ENCODE peak calls at places on chromosomes 3 and 15, in eight cellular contexts. B, C, T, U, O, I, E and Y are unnamed samples.

GRCh38 chr3:187041362-187042061 is 97.8 kb downstream of the RPL39L start:
- DNase-seq in B (no peak), C (no peak), T (peak; percentile 37), U (peak; percentile 86), O (peak; percentile 52), I (no peak), E (peak; percentile 74), Y (peak; percentile 39)

GRCh38 chr15:76978522-76979330 is 16.2 kb upstream of the PSTPIP1 start:
- DNase-seq in B (no peak), C (no peak), T (no peak), U (no peak), O (no peak), I (no peak), E (no peak), Y (no peak)

GRCh38 chr3:182323126-182323727 is 470.1 kb upstream of the ATP11B start:
- DNase-seq in B (no peak), C (no peak), T (no peak), U (no peak), O (peak; percentile 45), I (peak; percentile 48), E (no peak), Y (no peak)

GRCh38 chr3:23950303-23950702 is 5.2 kb downstream of the NR1D2 start:
- DNase-seq in B (no peak), C (no peak), T (no peak), U (no peak), O (no peak), I (no peak), E (peak; percentile 7), Y (no peak)

GRCh38 chr3:72633534-72633933 is 214.7 kb downstream of the SHQ1 start:
- DNase-seq in B (no peak), C (no peak), T (no peak), U (no peak), O (peak; percentile 32), I (no peak), E (no peak), Y (no peak)

GRCh38 chr15:52559022-52559421 is 9.8 kb downstream of the ARPP19 start:
- DNase-seq in B (no peak), C (no peak), T (no peak), U (no peak), O (no peak), I (no peak), E (no peak), Y (no peak)

GRCh38 chr3:127611251-127611650 is 13.0 kb downstream of the MCM2 start:
- DNase-seq in B (no peak), C (no peak), T (no peak), U (no peak), O (no peak), I (no peak), E (no peak), Y (no peak)

GRCh38 chr3:80543154-80543553 is 775.4 kb upstream of the ROBO1 start:
- DNase-seq in B (no peak), C (no peak), T (no peak), U (no peak), O (no peak), I (no peak), E (no peak), Y (no peak)

GRCh38 chr3:171155122-171155700 is 128.7 kb upstream of the SLC2A2 start:
- DNase-seq in B (no peak), C (no peak), T (no peak), U (no peak), O (no peak), I (no peak), E (no peak), Y (no peak)

GRCh38 chr3:100106531-100107155 is 7.7 kb downstream of the FILIP1L start:
- DNase-seq in B (no peak), C (no peak), T (no peak), U (no peak), O (peak; percentile 67), I (no peak), E (no peak), Y (no peak)

GRCh38 chr3:123618768-123619484 is 34.1 kb upstream of the HACD2 start:
- DNase-seq in B (no peak), C (no peak), T (no peak), U (peak; percentile 89), O (peak; percentile 70), I (no peak), E (peak; percentile 57), Y (no peak)

GRCh38 chr3:155391583-155391982 is 98.1 kb upstream of the STRIT1 start:
- DNase-seq in B (no peak), C (no peak), T (no peak), U (no peak), O (peak; percentile 71), I (peak; percentile 53), E (no peak), Y (no peak)

GRCh38 chr15:59691194-59691805 is 2.2 kb upstream of the BNIP2 start:
- DNase-seq in B (no peak), C (peak; percentile 78), T (peak; percentile 24), U (peak; percentile 67), O (peak; percentile 59), I (no peak), E (peak; percentile 61), Y (no peak)

GRCh38 chr15:37079726-37080125 is 20.6 kb downstream of the MEIS2 start:
- DNase-seq in B (no peak), C (no peak), T (no peak), U (no peak), O (no peak), I (no peak), E (no peak), Y (no peak)

GRCh38 chr3:65836047-65836446 is 202.7 kb downstream of the MAGI1 start:
- DNase-seq in B (no peak), C (no peak), T (no peak), U (no peak), O (peak; percentile 62), I (no peak), E (no peak), Y (no peak)

GRCh38 chr3:37867144-37867543 is 5.5 kb downstream of the CTDSPL start:
- DNase-seq in B (no peak), C (no peak), T (no peak), U (no peak), O (no peak), I (no peak), E (no peak), Y (no peak)

GRCh38 chr3:23073721-23074300 is 129.3 kb upstream of the UBE2E2 start:
- DNase-seq in B (no peak), C (no peak), T (no peak), U (no peak), O (no peak), I (no peak), E (no peak), Y (no peak)

GRCh38 chr3:150890320-150890719 is 14.9 kb downstream of the MINDY4B start:
- DNase-seq in B (no peak), C (no peak), T (no peak), U (peak; percentile 25), O (no peak), I (no peak), E (no peak), Y (no peak)

GRCh38 chr3:114566162-114566755 is 272.4 kb downstream of the TIGIT start:
- DNase-seq in B (no peak), C (no peak), T (no peak), U (no peak), O (peak; percentile 65), I (no peak), E (peak; percentile 78), Y (no peak)

GRCh38 chr3:56119575-56120349 is 348.5 kb downstream of the ERC2 start:
- DNase-seq in B (no peak), C (no peak), T (no peak), U (peak; percentile 0), O (peak; percentile 52), I (no peak), E (no peak), Y (no peak)

GRCh38 chr3:36796896-36797295 is 32.5 kb upstream of the DCLK3 start:
- DNase-seq in B (no peak), C (no peak), T (no peak), U (no peak), O (peak; percentile 43), I (no peak), E (peak; percentile 26), Y (no peak)

GRCh38 chr3:10329495-10330015 is 8.6 kb upstream of the SEC13 start:
- DNase-seq in B (no peak), C (no peak), T (no peak), U (no peak), O (no peak), I (no peak), E (no peak), Y (no peak)

GRCh38 chr15:56815247-56815646 is 81.9 kb upstream of the ZNF280D start:
- DNase-seq in B (no peak), C (peak; percentile 91), T (no peak), U (peak; percentile 76), O (no peak), I (no peak), E (peak; percentile 93), Y (peak; percentile 78)

GRCh38 chr3:129278439-129278969 is at the start of gene HMCES:
- DNase-seq in B (peak; percentile 91), C (peak; percentile 96), T (peak; percentile 91), U (peak; percentile 92), O (peak; percentile 92), I (peak; percentile 89), E (peak; percentile 88), Y (peak; percentile 68)

GRCh38 chr15:87844031-87844430 is 412.5 kb downstream of the NTRK3 start:
- DNase-seq in B (no peak), C (no peak), T (no peak), U (no peak), O (peak; percentile 22), I (no peak), E (no peak), Y (no peak)

GRCh38 chr15:46091860-46092450 is 457.1 kb downstream of the SQOR start:
- DNase-seq in B (no peak), C (peak; percentile 75), T (no peak), U (peak; percentile 57), O (peak; percentile 53), I (peak; percentile 25), E (peak; percentile 61), Y (no peak)

GRCh38 chr15:48285329-48286214 is 45.7 kb upstream of the DUT start:
- DNase-seq in B (no peak), C (peak; percentile 91), T (peak; percentile 8), U (peak; percentile 73), O (peak; percentile 75), I (peak; percentile 64), E (peak; percentile 81), Y (peak; percentile 27)

GRCh38 chr15:67024322-67024997 is 40.9 kb upstream of the SMAD3 start:
- DNase-seq in B (no peak), C (peak; percentile 80), T (no peak), U (peak; percentile 96), O (peak; percentile 97), I (peak; percentile 50), E (peak; percentile 92), Y (no peak)

GRCh38 chr3:101072299-101072698 is 79.1 kb upstream of the ABI3BP start:
- DNase-seq in B (no peak), C (peak; percentile 49), T (no peak), U (no peak), O (peak; percentile 63), I (no peak), E (peak; percentile 92), Y (no peak)

GRCh38 chr3:70702132-70702531 is 389.7 kb upstream of the MDFIC2 start:
- DNase-seq in B (no peak), C (no peak), T (no peak), U (no peak), O (peak; percentile 1), I (no peak), E (peak; percentile 47), Y (no peak)

GRCh38 chr3:69869643-69870042 is 129.9 kb upstream of the SAMMSON start:
- DNase-seq in B (no peak), C (no peak), T (no peak), U (peak; percentile 0), O (peak; percentile 47), I (no peak), E (no peak), Y (no peak)

GRCh38 chr3:184760337-184761119 is 48.7 kb upstream of the MAGEF1 start:
- DNase-seq in B (no peak), C (no peak), T (no peak), U (no peak), O (no peak), I (no peak), E (no peak), Y (no peak)

GRCh38 chr3:118785415-118785814 is 249.2 kb downstream of the IGSF11 start:
- DNase-seq in B (no peak), C (no peak), T (no peak), U (no peak), O (no peak), I (no peak), E (no peak), Y (no peak)